ENCODE peak calls at places on chromosomes 16 and 17, in five cellular contexts. One of them, this sample, is unnamed.
A peak's percentile ranks its signal among the peaks of the same experiment; 100 is the strongest.

GRCh38 chr17:38578229-38578628 is 27.5 kb downstream of the SRCIN1 start:
- DNase-seq in sigmoid colon: no peak
- DNase-seq in pancreas: no peak
- DNase-seq in lower lobe of right lung: no peak
- DNase-seq in astrocyte: no peak
- DNase-seq in this sample: no peak

GRCh38 chr17:37642706-37643105 is 540 bp downstream of the DDX52 start:
- DNase-seq in pancreas: no peak
- DNase-seq in astrocyte: peak; percentile 35
- DNase-seq in lower lobe of right lung: no peak
- DNase-seq in sigmoid colon: no peak
- DNase-seq in this sample: peak; percentile 4

GRCh38 chr16:12157510-12158093 is 181.1 kb downstream of the SNX29 start:
- DNase-seq in pancreas: no peak
- DNase-seq in sigmoid colon: no peak
- DNase-seq in astrocyte: peak; percentile 54
- DNase-seq in lower lobe of right lung: no peak
- DNase-seq in this sample: peak; percentile 34

GRCh38 chr16:51767564-51767963 is 616.5 kb upstream of the SALL1 start:
- DNase-seq in pancreas: no peak
- DNase-seq in sigmoid colon: no peak
- DNase-seq in astrocyte: no peak
- DNase-seq in lower lobe of right lung: no peak
- DNase-seq in this sample: no peak

GRCh38 chr17:78970834-78971763 is 8.6 kb downstream of the LGALS3BP start:
- DNase-seq in sigmoid colon: peak; percentile 92
- DNase-seq in lower lobe of right lung: peak; percentile 87
- DNase-seq in astrocyte: peak; percentile 37
- DNase-seq in pancreas: peak; percentile 86
- DNase-seq in this sample: peak; percentile 64

GRCh38 chr17:3962217-3963069 is 1.8 kb downstream of the ATP2A3 start:
- DNase-seq in lower lobe of right lung: no peak
- DNase-seq in sigmoid colon: no peak
- DNase-seq in pancreas: no peak
- DNase-seq in astrocyte: no peak
- DNase-seq in this sample: no peak

GRCh38 chr16:57624806-57625500 is 3.5 kb upstream of the ADGRG1 start:
- DNase-seq in lower lobe of right lung: no peak
- DNase-seq in astrocyte: no peak
- DNase-seq in pancreas: peak; percentile 24
- DNase-seq in sigmoid colon: no peak
- DNase-seq in this sample: no peak

GRCh38 chr17:29931253-29931932 is 1.4 kb upstream of the SSH2 start:
- DNase-seq in lower lobe of right lung: peak; percentile 63
- DNase-seq in pancreas: peak; percentile 36
- DNase-seq in sigmoid colon: peak; percentile 81
- DNase-seq in astrocyte: peak; percentile 56
- DNase-seq in this sample: peak; percentile 79

GRCh38 chr16:57341441-57342303 is 16.9 kb upstream of the CCL22 start:
- DNase-seq in sigmoid colon: no peak
- DNase-seq in pancreas: no peak
- DNase-seq in lower lobe of right lung: no peak
- DNase-seq in astrocyte: peak; percentile 95
- DNase-seq in this sample: peak; percentile 80

GRCh38 chr16:117381-118365 is 20.8 kb downstream of the NPRL3 start:
- DNase-seq in sigmoid colon: no peak
- DNase-seq in pancreas: peak; percentile 79
- DNase-seq in astrocyte: no peak
- DNase-seq in lower lobe of right lung: peak; percentile 81
- DNase-seq in this sample: no peak

GRCh38 chr16:4455951-4456350 is 18.5 kb downstream of the NMRAL1 start:
- DNase-seq in sigmoid colon: no peak
- DNase-seq in astrocyte: no peak
- DNase-seq in lower lobe of right lung: no peak
- DNase-seq in pancreas: no peak
- DNase-seq in this sample: no peak

GRCh38 chr17:35795007-35795870 is at the start of gene MMP28:
- DNase-seq in lower lobe of right lung: peak; percentile 75
- DNase-seq in astrocyte: peak; percentile 21
- DNase-seq in pancreas: peak; percentile 38
- DNase-seq in sigmoid colon: no peak
- DNase-seq in this sample: no peak

GRCh38 chr17:77440571-77440981 is 299.8 kb downstream of the SEC14L1 start:
- DNase-seq in pancreas: no peak
- DNase-seq in lower lobe of right lung: no peak
- DNase-seq in astrocyte: no peak
- DNase-seq in sigmoid colon: no peak
- DNase-seq in this sample: no peak

GRCh38 chr16:70736454-70737376 is 50.9 kb upstream of the MTSS2 start:
- DNase-seq in pancreas: no peak
- DNase-seq in astrocyte: no peak
- DNase-seq in lower lobe of right lung: no peak
- DNase-seq in sigmoid colon: no peak
- DNase-seq in this sample: no peak

GRCh38 chr16:23403547-23403946 is 49.4 kb downstream of the COG7 start:
- DNase-seq in astrocyte: no peak
- DNase-seq in lower lobe of right lung: no peak
- DNase-seq in sigmoid colon: peak; percentile 63
- DNase-seq in pancreas: no peak
- DNase-seq in this sample: no peak

GRCh38 chr17:43750154-43750553 is 8.4 kb downstream of the SOST start:
- DNase-seq in sigmoid colon: no peak
- DNase-seq in astrocyte: no peak
- DNase-seq in pancreas: no peak
- DNase-seq in lower lobe of right lung: no peak
- DNase-seq in this sample: no peak

GRCh38 chr17:42563543-42563942 is 1.6 kb downstream of the COASY start:
- DNase-seq in sigmoid colon: no peak
- DNase-seq in pancreas: peak; percentile 58
- DNase-seq in lower lobe of right lung: no peak
- DNase-seq in astrocyte: no peak
- DNase-seq in this sample: no peak

GRCh38 chr17:76427457-76428231 is 25.3 kb downstream of the UBE2O start:
- DNase-seq in lower lobe of right lung: no peak
- DNase-seq in astrocyte: peak; percentile 41
- DNase-seq in sigmoid colon: no peak
- DNase-seq in pancreas: no peak
- DNase-seq in this sample: no peak

DNA sequence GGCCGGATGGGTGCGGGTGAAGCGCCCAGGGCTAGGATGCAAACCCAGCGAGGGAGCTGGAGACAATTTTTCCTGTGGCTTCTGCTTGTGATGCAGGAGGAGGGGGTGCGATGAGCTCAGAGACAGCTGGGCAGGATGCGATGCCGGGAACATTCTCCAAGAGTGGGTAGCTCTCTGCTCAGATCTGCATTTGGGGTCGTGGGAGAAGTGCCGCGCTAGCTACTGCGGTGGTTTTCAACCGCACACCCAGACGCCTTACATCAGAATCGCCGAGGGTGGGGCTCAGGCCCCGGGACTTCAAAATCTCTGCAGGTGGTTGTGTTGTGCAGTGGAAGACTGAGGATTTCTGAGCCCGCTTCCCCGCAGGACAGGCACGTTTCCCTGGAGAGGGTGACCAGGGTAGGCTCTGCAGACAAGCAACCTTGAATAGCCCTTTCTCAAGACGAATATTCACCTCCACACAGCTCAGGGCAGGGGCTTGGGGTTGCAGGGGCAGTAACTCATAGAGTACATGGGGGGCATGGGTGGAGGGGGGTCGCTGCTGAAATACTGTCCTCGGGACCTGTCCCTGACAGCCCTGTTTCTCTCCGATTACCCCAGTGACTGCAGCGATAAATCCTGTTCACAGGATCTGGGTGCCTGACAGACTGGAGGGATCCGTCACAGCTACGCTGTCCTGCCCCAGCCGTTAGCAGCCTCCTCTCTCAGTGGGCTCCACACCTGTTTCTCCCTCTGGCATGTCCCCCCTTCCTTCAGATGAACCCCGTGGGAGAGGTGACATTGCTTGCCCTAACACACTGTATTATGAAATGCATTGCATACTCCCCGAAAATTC is 63.3 kb downstream of the HAPSTR1 start:
- DNase-seq in astrocyte: no peak
- DNase-seq in pancreas: no peak
- DNase-seq in lower lobe of right lung: no peak
- DNase-seq in sigmoid colon: no peak
- DNase-seq in this sample: no peak
- H3K4me3 ChIP-seq in astrocyte: no peak overlapping the region
- H3K4me3 ChIP-seq in pancreas: no peak overlapping the region
- H3K4me3 ChIP-seq in lower lobe of right lung: no peak overlapping the region
- H3K4me3 ChIP-seq in sigmoid colon: no peak overlapping the region
- H3K4me3 ChIP-seq in this sample: no peak overlapping the region

DNA sequence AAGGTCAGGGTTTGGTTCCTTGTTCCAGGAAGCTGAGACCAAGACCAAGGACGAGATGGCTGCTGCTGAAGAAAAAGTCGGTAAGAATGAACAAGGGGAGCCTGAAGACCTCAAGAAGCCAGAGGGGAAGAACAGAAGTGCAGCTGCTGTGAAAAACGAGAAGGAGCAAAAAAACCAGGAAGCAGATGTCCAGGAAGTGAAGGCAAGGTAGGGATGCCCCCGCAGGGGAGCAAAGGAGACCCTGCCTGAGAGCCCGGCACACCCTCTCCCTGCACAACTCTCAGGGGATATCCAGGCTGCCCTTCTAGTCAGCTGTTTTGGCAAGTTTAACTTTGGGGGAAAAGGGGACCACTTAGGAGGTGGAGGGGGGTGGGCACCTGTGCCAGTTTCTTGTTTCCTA is 29.0 kb downstream of the RNF213 start:
- DNase-seq in astrocyte: no peak
- DNase-seq in sigmoid colon: no peak
- DNase-seq in pancreas: no peak
- DNase-seq in lower lobe of right lung: peak; percentile 1
- DNase-seq in this sample: no peak
- H3K36me3 ChIP-seq in astrocyte: no peaks in the 10 kb centered on the region
- H3K36me3 ChIP-seq in sigmoid colon: peaks cover 57% of the 10 kb centered on the region
- H3K36me3 ChIP-seq in pancreas: peaks cover 15% of the 10 kb centered on the region
- H3K36me3 ChIP-seq in lower lobe of right lung: peaks cover 98% of the 10 kb centered on the region
- H3K36me3 ChIP-seq in this sample: peaks cover 41% of the 10 kb centered on the region

DNA sequence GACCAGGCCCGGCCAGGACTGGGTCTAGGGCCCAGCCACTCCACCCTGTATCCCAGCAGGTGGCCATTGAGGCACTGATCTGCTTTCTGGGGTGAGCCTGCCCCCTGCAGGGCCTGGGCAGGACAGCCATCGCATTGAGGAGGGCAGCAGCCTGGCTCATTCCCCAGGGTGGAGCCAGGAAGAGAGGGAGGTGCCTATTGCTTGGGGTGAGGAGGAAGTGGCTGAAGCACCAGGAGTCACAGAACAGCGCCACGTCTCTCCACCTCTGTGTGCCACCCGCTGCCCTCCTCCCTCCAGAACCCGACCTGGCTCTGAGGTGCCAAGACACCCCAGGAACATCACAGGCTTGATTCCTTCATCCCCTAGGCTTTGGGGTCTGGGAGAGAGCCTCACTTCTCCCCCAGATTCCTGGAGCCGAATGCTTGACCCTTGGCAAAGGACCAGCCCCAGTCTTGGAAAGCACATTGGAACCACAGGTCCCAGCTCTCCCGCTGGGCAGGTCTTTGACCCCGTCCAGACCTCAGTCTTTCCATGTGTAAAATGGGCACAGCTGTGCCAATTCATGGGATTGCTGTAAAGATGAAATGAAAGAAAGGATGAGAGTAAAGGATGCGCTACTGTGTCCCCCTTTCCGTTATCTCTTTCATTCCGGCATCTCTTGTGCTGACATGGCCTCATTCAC is 7.2 kb upstream of the KRT36 start:
- DNase-seq in sigmoid colon: no peak
- DNase-seq in pancreas: peak; percentile 60
- DNase-seq in lower lobe of right lung: peak; percentile 90
- DNase-seq in astrocyte: peak; percentile 73
- DNase-seq in this sample: peak; percentile 83
- TF ChIP-seq CTCF in sigmoid colon: no peak
- TF ChIP-seq CTCF in pancreas: peak; percentile 36
- TF ChIP-seq CTCF in lower lobe of right lung: peak; percentile 79
- TF ChIP-seq CTCF in astrocyte: peak; percentile 39
- TF ChIP-seq CTCF in this sample: peak; percentile 95

DNA sequence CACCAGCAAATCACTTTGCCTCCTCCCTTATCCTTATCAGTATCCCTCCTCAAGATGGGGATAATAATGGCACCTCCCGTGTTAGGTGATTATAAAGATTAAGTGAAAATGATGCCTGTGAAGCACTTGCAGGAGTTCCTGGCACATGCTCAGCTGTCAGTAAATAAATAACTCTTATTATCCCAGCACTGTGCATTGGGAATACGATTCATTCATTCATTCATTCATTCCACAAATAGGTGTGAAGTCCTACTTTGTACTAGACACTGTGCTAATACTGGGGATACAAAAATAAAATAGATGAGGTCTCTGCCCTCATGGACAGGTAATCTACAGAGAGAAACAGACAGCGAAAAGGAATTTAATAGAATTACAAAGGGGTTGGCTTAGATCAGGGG is 2.0 kb downstream of the XYLT2 start:
- DNase-seq in lower lobe of right lung: no peak
- DNase-seq in pancreas: no peak
- DNase-seq in sigmoid colon: no peak
- DNase-seq in astrocyte: no peak
- DNase-seq in this sample: no peak
- H3K4me3 ChIP-seq in lower lobe of right lung: no peak overlapping the region
- H3K4me3 ChIP-seq in pancreas: no peak overlapping the region
- H3K4me3 ChIP-seq in sigmoid colon: no peak overlapping the region
- H3K4me3 ChIP-seq in astrocyte: no peak overlapping the region
- H3K4me3 ChIP-seq in this sample: no peak overlapping the region

GRCh38 chr17:39655105-39655504 is 10.0 kb upstream of the TCAP start:
- DNase-seq in lower lobe of right lung: no peak
- DNase-seq in astrocyte: no peak
- DNase-seq in sigmoid colon: no peak
- DNase-seq in pancreas: no peak
- DNase-seq in this sample: no peak
- H3K36me3 ChIP-seq in lower lobe of right lung: peaks cover 54% of the 10 kb centered on the region
- H3K36me3 ChIP-seq in astrocyte: no peaks in the 10 kb centered on the region
- H3K36me3 ChIP-seq in sigmoid colon: peaks cover 7% of the 10 kb centered on the region
- H3K36me3 ChIP-seq in pancreas: no peaks in the 10 kb centered on the region
- H3K36me3 ChIP-seq in this sample: no peaks in the 10 kb centered on the region